ENCODE peak calls at places on chromosomes 16 and 17, in six cellular contexts. One of them, this sample, is unnamed. For H3K4me1, the result is how much of the 10 kb centered on the place peaks cover.

GRCh38 chr16:9597967-9598730 is 506.7 kb downstream of the HAPSTR1 start:
- DNase-seq in OCI-LY7: no peak
- DNase-seq in mammary epithelial cell: no peak
- DNase-seq in heart right ventricle: no peak
- DNase-seq in A549: no peak
- DNase-seq in lung: no peak
- DNase-seq in this sample: no peak

GRCh38 chr17:83160443-83161297 is 81.3 kb downstream of the METRNL start:
- DNase-seq in OCI-LY7: no peak
- DNase-seq in mammary epithelial cell: no peak
- DNase-seq in heart right ventricle: no peak
- DNase-seq in A549: no peak
- DNase-seq in lung: peak
- DNase-seq in this sample: no peak

GRCh38 chr17:57674894-57675293 is 70.2 kb downstream of the CCDC182 start:
- DNase-seq in OCI-LY7: no peak
- DNase-seq in mammary epithelial cell: no peak
- DNase-seq in heart right ventricle: no peak
- DNase-seq in A549: no peak
- DNase-seq in lung: peak
- DNase-seq in this sample: no peak

GRCh38 chr16:58197314-58198012 is 443 bp downstream of the CSNK2A2 start:
- DNase-seq in OCI-LY7: peak
- DNase-seq in mammary epithelial cell: no peak
- DNase-seq in heart right ventricle: peak
- DNase-seq in A549: no peak
- DNase-seq in lung: no peak
- DNase-seq in this sample: no peak

GRCh38 chr16:72055911-72056310 is 1.6 kb downstream of the HP start:
- DNase-seq in OCI-LY7: no peak
- DNase-seq in mammary epithelial cell: no peak
- DNase-seq in heart right ventricle: no peak
- DNase-seq in A549: no peak
- DNase-seq in lung: no peak
- DNase-seq in this sample: no peak

GRCh38 chr17:77061711-77062110 is 79.1 kb upstream of the SEC14L1 start:
- DNase-seq in OCI-LY7: no peak
- DNase-seq in mammary epithelial cell: no peak
- DNase-seq in heart right ventricle: no peak
- DNase-seq in A549: no peak
- DNase-seq in lung: no peak
- DNase-seq in this sample: no peak

GRCh38 chr17:33481652-33482051 is 188.6 kb upstream of the ASIC2 start:
- DNase-seq in OCI-LY7: no peak
- DNase-seq in mammary epithelial cell: no peak
- DNase-seq in heart right ventricle: no peak
- DNase-seq in A549: no peak
- DNase-seq in lung: no peak
- DNase-seq in this sample: no peak

GRCh38 chr17:47905221-47905733 is 9.2 kb downstream of the SP2 start:
- DNase-seq in OCI-LY7: no peak
- DNase-seq in mammary epithelial cell: peak
- DNase-seq in heart right ventricle: peak
- DNase-seq in A549: no peak
- DNase-seq in lung: peak
- DNase-seq in this sample: peak

GRCh38 chr17:51374220-51374619 is 113.9 kb downstream of the UTP18 start:
- DNase-seq in OCI-LY7: no peak
- DNase-seq in mammary epithelial cell: no peak
- DNase-seq in heart right ventricle: no peak
- DNase-seq in A549: no peak
- DNase-seq in lung: no peak
- DNase-seq in this sample: no peak

GRCh38 chr16:27515874-27516353 is 33.8 kb downstream of the GTF3C1 start:
- DNase-seq in OCI-LY7: peak
- DNase-seq in mammary epithelial cell: peak
- DNase-seq in heart right ventricle: no peak
- DNase-seq in A549: peak
- DNase-seq in lung: no peak
- DNase-seq in this sample: no peak

GRCh38 chr17:34370997-34371395 is 8.0 kb upstream of the CCL1 start:
- DNase-seq in OCI-LY7: peak
- DNase-seq in mammary epithelial cell: peak
- DNase-seq in heart right ventricle: no peak
- DNase-seq in A549: no peak
- DNase-seq in lung: no peak
- DNase-seq in this sample: peak

GRCh38 chr17:17495448-17496188 is 577 bp downstream of the RASD1 start:
- DNase-seq in OCI-LY7: no peak
- DNase-seq in mammary epithelial cell: no peak
- DNase-seq in heart right ventricle: peak
- DNase-seq in A549: no peak
- DNase-seq in lung: peak
- DNase-seq in this sample: peak

GRCh38 chr17:66789961-66790421 is 44.9 kb upstream of the CACNG5 start:
- DNase-seq in OCI-LY7: no peak
- DNase-seq in mammary epithelial cell: no peak
- DNase-seq in heart right ventricle: no peak
- DNase-seq in A549: no peak
- DNase-seq in lung: no peak
- DNase-seq in this sample: no peak

GRCh38 chr17:50134206-50135110 is 4.5 kb upstream of the SAMD14 start:
- DNase-seq in OCI-LY7: no peak
- DNase-seq in mammary epithelial cell: no peak
- DNase-seq in heart right ventricle: no peak
- DNase-seq in A549: no peak
- DNase-seq in lung: no peak
- DNase-seq in this sample: no peak

GRCh38 chr17:31374083-31374447 is 17.4 kb upstream of the RAB11FIP4 start:
- DNase-seq in OCI-LY7: no peak
- DNase-seq in mammary epithelial cell: no peak
- DNase-seq in heart right ventricle: no peak
- DNase-seq in A549: no peak
- DNase-seq in lung: no peak
- DNase-seq in this sample: no peak

GRCh38 chr17:79029327-79030009 is 5.5 kb downstream of the C1QTNF1 start:
- DNase-seq in OCI-LY7: no peak
- DNase-seq in mammary epithelial cell: no peak
- DNase-seq in heart right ventricle: no peak
- DNase-seq in A549: no peak
- DNase-seq in lung: no peak
- DNase-seq in this sample: no peak
- H3K4me1 ChIP-seq in OCI-LY7: under half
- H3K4me1 ChIP-seq in mammary epithelial cell: half or more
- H3K4me1 ChIP-seq in heart right ventricle: half or more
- H3K4me1 ChIP-seq in A549: under half
- H3K4me1 ChIP-seq in lung: under half
- H3K4me1 ChIP-seq in this sample: under half

GRCh38 chr16:81181013-81181720 is 57.3 kb upstream of the BCO1 start:
- DNase-seq in OCI-LY7: no peak
- DNase-seq in mammary epithelial cell: peak
- DNase-seq in heart right ventricle: peak
- DNase-seq in A549: peak
- DNase-seq in lung: peak
- DNase-seq in this sample: peak
- TF ChIP-seq CTCF in OCI-LY7: no peak
- TF ChIP-seq CTCF in mammary epithelial cell: no peak
- TF ChIP-seq CTCF in heart right ventricle: no peak
- TF ChIP-seq CTCF in A549: no peak
- TF ChIP-seq CTCF in lung: no peak
- TF ChIP-seq CTCF in this sample: no peak

GRCh38 chr17:8159459-8160223 is 3.1 kb downstream of the VAMP2 start:
- DNase-seq in OCI-LY7: no peak
- DNase-seq in mammary epithelial cell: no peak
- DNase-seq in heart right ventricle: no peak
- DNase-seq in A549: no peak
- DNase-seq in lung: no peak
- DNase-seq in this sample: no peak
- H3K4me1 ChIP-seq in OCI-LY7: half or more
- H3K4me1 ChIP-seq in mammary epithelial cell: under half
- H3K4me1 ChIP-seq in heart right ventricle: under half
- H3K4me1 ChIP-seq in A549: half or more
- H3K4me1 ChIP-seq in lung: under half
- H3K4me1 ChIP-seq in this sample: under half

GRCh38 chr17:44197980-44198720 is 1.5 kb downstream of the ATXN7L3 start:
- DNase-seq in OCI-LY7: peak
- DNase-seq in mammary epithelial cell: peak
- DNase-seq in heart right ventricle: no peak
- DNase-seq in A549: peak
- DNase-seq in lung: peak
- DNase-seq in this sample: peak
- TF ChIP-seq CTCF in OCI-LY7: peak
- TF ChIP-seq CTCF in mammary epithelial cell: peak
- TF ChIP-seq CTCF in heart right ventricle: peak
- TF ChIP-seq CTCF in A549: no peak
- TF ChIP-seq CTCF in lung: no peak
- TF ChIP-seq CTCF in this sample: peak

GRCh38 chr17:78172284-78173024 is 4.1 kb downstream of the SYNGR2 start:
- DNase-seq in OCI-LY7: peak
- DNase-seq in mammary epithelial cell: no peak
- DNase-seq in heart right ventricle: peak
- DNase-seq in A549: no peak
- DNase-seq in lung: peak
- DNase-seq in this sample: no peak
- H3K4me1 ChIP-seq in OCI-LY7: half or more
- H3K4me1 ChIP-seq in mammary epithelial cell: under half
- H3K4me1 ChIP-seq in heart right ventricle: half or more
- H3K4me1 ChIP-seq in A549: under half
- H3K4me1 ChIP-seq in lung: under half
- H3K4me1 ChIP-seq in this sample: under half

GRCh38 chr17:38579934-38580333 is 25.8 kb downstream of the SRCIN1 start:
- DNase-seq in OCI-LY7: no peak
- DNase-seq in mammary epithelial cell: peak
- DNase-seq in heart right ventricle: no peak
- DNase-seq in A549: peak
- DNase-seq in lung: no peak
- DNase-seq in this sample: no peak
- TF ChIP-seq CTCF in OCI-LY7: peak
- TF ChIP-seq CTCF in mammary epithelial cell: peak
- TF ChIP-seq CTCF in heart right ventricle: peak
- TF ChIP-seq CTCF in A549: peak
- TF ChIP-seq CTCF in lung: no peak
- TF ChIP-seq CTCF in this sample: peak

DNA sequence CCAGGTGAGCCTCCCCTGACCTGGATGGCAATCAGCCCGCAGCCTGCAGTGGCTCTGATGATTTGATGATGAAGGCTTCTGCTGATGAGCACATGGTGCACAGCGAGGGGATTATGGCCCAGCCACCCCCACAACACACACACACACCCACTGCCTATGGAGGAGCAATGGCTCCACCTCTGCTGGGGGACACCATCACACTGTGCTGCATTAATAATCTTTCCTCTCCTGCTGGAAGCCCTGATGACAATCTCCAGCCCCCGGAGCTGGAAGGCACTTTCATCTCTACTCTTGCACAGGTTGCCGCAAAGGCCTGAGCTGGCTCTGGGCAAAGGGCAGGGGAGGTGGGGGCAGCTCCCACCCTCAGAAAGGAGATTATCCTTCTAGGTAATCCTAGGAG is 79.9 kb downstream of the PLXDC1 start:
- DNase-seq in OCI-LY7: no peak
- DNase-seq in mammary epithelial cell: no peak
- DNase-seq in heart right ventricle: no peak
- DNase-seq in A549: no peak
- DNase-seq in lung: no peak
- DNase-seq in this sample: no peak
- H3K4me1 ChIP-seq in OCI-LY7: under half
- H3K4me1 ChIP-seq in mammary epithelial cell: under half
- H3K4me1 ChIP-seq in heart right ventricle: under half
- H3K4me1 ChIP-seq in A549: under half
- H3K4me1 ChIP-seq in lung: under half
- H3K4me1 ChIP-seq in this sample: under half